ENCODE peak calls at places on chromosomes 3 and 15, in six cellular contexts. Q, R, D, A, T and Z are unnamed samples. For H3K4me1, the result is how much of the 10 kb centered on the place peaks cover.

GRCh38 chr15:69725210-69725609 is 272.6 kb downstream of the RPLP1 start:
- DNase-seq in Q (no peak), T (no peak), R (no peak), A (no peak), D (no peak), Z (no peak)

GRCh38 chr3:130779031-130779430 is 32.4 kb upstream of the PIK3R4 start:
- DNase-seq in T (no peak), Q (no peak), A (no peak), R (no peak), D (no peak), Z (no peak)

GRCh38 chr15:92510163-92510882 is 116.6 kb downstream of the ST8SIA2 start:
- DNase-seq in Q (no peak), D (peak), T (no peak), A (no peak), R (no peak), Z (peak)

GRCh38 chr3:184443364-184443763 is 63.5 kb downstream of the CHRD start:
- DNase-seq in R (no peak), A (no peak), Q (no peak), D (no peak), T (no peak), Z (no peak)

GRCh38 chr3:126951561-126951960 is 31.4 kb upstream of the PLXNA1 start:
- DNase-seq in Q (no peak), A (peak), D (no peak), R (no peak), T (no peak), Z (no peak)

GRCh38 chr3:27877122-27878011 is 155.2 kb upstream of the EOMES start:
- DNase-seq in T (no peak), A (no peak), R (no peak), D (no peak), Q (no peak), Z (peak)

GRCh38 chr3:147356145-147356908 is 50.0 kb downstream of the ZIC4 start:
- DNase-seq in R (no peak), D (no peak), T (no peak), Q (no peak), A (no peak), Z (no peak)

GRCh38 chr3:21888656-21889055 is 137.6 kb upstream of the ZNF385D start:
- DNase-seq in Q (no peak), A (no peak), D (no peak), R (no peak), T (no peak), Z (no peak)

GRCh38 chr3:65776494-65776893 is 262.2 kb downstream of the MAGI1 start:
- DNase-seq in R (no peak), Q (no peak), A (no peak), D (no peak), T (no peak), Z (no peak)

GRCh38 chr3:155202626-155203025 is 90.9 kb downstream of the STRIT1 start:
- DNase-seq in A (no peak), D (no peak), T (no peak), R (no peak), Q (no peak), Z (no peak)

GRCh38 chr15:77292924-77293558 is 126.9 kb downstream of the PEAK1 start:
- DNase-seq in Q (no peak), T (no peak), R (no peak), A (no peak), D (no peak), Z (no peak)

GRCh38 chr3:196708467-196708866 is 3.6 kb downstream of the CEP19 start:
- DNase-seq in D (no peak), R (no peak), Q (no peak), A (no peak), T (no peak), Z (no peak)

GRCh38 chr3:62876064-62876463 is 848 bp upstream of the CADPS start:
- DNase-seq in T (no peak), A (peak), R (peak), Q (no peak), D (peak), Z (peak)

GRCh38 chr3:29279830-29280229 is 1.0 kb upstream of the RBMS3 start:
- DNase-seq in D (no peak), Q (no peak), R (no peak), T (no peak), A (no peak), Z (no peak)

GRCh38 chr3:48082580-48083187 is 66.5 kb upstream of the MAP4 start:
- DNase-seq in Q (no peak), T (no peak), A (no peak), D (no peak), R (no peak), Z (no peak)

GRCh38 chr15:64690008-64690407 is 85.4 kb downstream of the RBPMS2 start:
- DNase-seq in T (no peak), D (no peak), Q (no peak), A (no peak), R (no peak), Z (no peak)

GRCh38 chr3:137714551-137714950 is 49.6 kb upstream of the SOX14 start:
- DNase-seq in A (no peak), R (no peak), Q (no peak), T (no peak), D (no peak), Z (no peak)

GRCh38 chr3:171757377-171758034 is 52.8 kb downstream of the PLD1 start:
- DNase-seq in R (no peak), T (no peak), D (no peak), A (no peak), Q (no peak), Z (no peak)

GRCh38 chr3:8482960-8483665 is 18.5 kb upstream of the LMCD1 start:
- DNase-seq in A (no peak), R (no peak), T (peak), Q (no peak), D (no peak), Z (no peak)

GRCh38 chr3:24110051-24110450 is 165.0 kb downstream of the NR1D2 start:
- DNase-seq in Q (no peak), A (no peak), D (no peak), R (no peak), T (no peak), Z (no peak)

GRCh38 chr15:72098076-72098475 is 19.9 kb downstream of the MYO9A start:
- DNase-seq in R (no peak), A (no peak), Q (no peak), D (no peak), T (no peak), Z (no peak)

GRCh38 chr3:133136114-133137041 is 98.2 kb downstream of the TMEM108 start:
- DNase-seq in D (no peak), T (no peak), Q (no peak), A (no peak), R (no peak), Z (no peak)

GRCh38 chr15:28167042-28167441 is 67.9 kb upstream of the OCA2 start:
- DNase-seq in Q (no peak), R (no peak), D (no peak), A (no peak), T (no peak), Z (no peak)

GRCh38 chr15:82810061-82810862 is 834 bp downstream of the WHAMM start:
- DNase-seq in D (peak), Q (no peak), R (peak), A (peak), T (no peak), Z (no peak)

GRCh38 chr15:70806992-70807712 is 43.8 kb upstream of the UACA start:
- DNase-seq in R (no peak), A (peak), T (no peak), Q (peak), D (no peak), Z (no peak)

GRCh38 chr15:31278056-31278445 is 48.6 kb upstream of the KLF13 start:
- DNase-seq in Q (no peak), D (no peak), A (no peak), R (peak), T (peak), Z (no peak)

GRCh38 chr3:65210026-65210814 is 522.4 kb upstream of the ADAMTS9 start:
- DNase-seq in Q (no peak), A (no peak), T (no peak), R (no peak), D (no peak), Z (no peak)

GRCh38 chr3:8607285-8608040 is 37.1 kb downstream of the SSUH2 start:
- DNase-seq in Q (no peak), T (no peak), D (peak), R (peak), A (no peak), Z (peak)

GRCh38 chr3:141412936-141413354 is 44.6 kb downstream of the ZBTB38 start:
- DNase-seq in Q (peak), D (no peak), R (no peak), T (peak), A (peak), Z (no peak)

GRCh38 chr3:141410861-141411771 is 42.8 kb downstream of the ZBTB38 start:
- DNase-seq in Q (no peak), R (no peak), A (no peak), D (no peak), T (no peak), Z (no peak)

GRCh38 chr3:141413387-141414140 is 45.3 kb downstream of the ZBTB38 start:
- DNase-seq in T (no peak), A (no peak), D (no peak), R (no peak), Q (no peak), Z (no peak)

GRCh38 chr3:141410408-141410807 is 42.1 kb downstream of the ZBTB38 start:
- DNase-seq in D (no peak), T (no peak), Q (no peak), R (no peak), A (no peak), Z (no peak)

GRCh38 chr3:141412087-141412935 is 44.0 kb downstream of the ZBTB38 start:
- DNase-seq in A (no peak), Q (peak), R (no peak), T (no peak), D (no peak), Z (no peak)
- H3K4me1 ChIP-seq in A (half or more), Q (half or more), R (under half), T (half or more), D (under half), Z (under half)

GRCh38 chr3:32398531-32398930 is 6.9 kb downstream of the CMTM7 start:
- DNase-seq in T (no peak), R (no peak), D (no peak), A (peak), Q (no peak), Z (no peak)
- H3K4me1 ChIP-seq in T (under half), R (under half), D (under half), A (half or more), Q (under half), Z (under half)

GRCh38 chr15:62889141-62889661 is 153.3 kb upstream of the TPM1 start:
- DNase-seq in Q (no peak), R (no peak), D (no peak), A (no peak), T (no peak), Z (no peak)

GRCh38 chr15:62883938-62884479 is 158.5 kb upstream of the TPM1 start:
- DNase-seq in D (no peak), Q (no peak), T (no peak), R (no peak), A (no peak), Z (no peak)

GRCh38 chr15:62887113-62887570 is 155.4 kb upstream of the TPM1 start:
- DNase-seq in T (no peak), R (no peak), Q (no peak), D (no peak), A (no peak), Z (no peak)

GRCh38 chr15:62888628-62889027 is 153.9 kb upstream of the TPM1 start:
- DNase-seq in R (no peak), D (no peak), A (no peak), Q (no peak), T (no peak), Z (no peak)

DNA sequence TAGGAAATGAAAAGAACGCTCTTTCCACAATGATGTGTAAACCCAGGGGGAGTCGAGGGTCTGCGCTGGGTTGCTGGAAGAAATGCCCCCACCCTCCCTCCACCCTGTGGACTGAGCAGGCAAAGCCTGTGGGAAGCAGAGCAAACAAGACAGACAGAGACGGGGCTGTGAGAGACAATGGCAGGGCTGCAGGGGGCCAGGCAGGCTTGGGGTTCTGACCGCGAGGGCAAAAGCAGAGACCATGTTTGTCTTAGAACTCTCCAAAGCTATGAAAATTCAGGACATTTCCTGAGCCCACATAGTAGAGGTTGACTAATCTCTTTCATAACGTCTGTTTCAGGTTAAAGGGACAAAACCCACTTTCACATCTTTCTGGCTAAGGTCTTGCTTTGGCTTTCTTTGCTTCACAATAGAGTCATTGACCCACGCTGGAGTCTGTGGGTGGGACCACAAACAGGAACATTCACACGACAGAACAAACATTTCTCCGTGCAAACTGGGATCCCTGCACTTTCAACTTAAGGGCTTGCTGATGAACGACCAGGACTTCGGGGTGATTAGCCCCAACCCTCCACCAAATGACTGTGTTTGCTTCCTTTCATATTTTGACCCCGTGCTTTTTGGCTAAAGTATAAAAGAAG is 156.0 kb upstream of the TPM1 start:
- DNase-seq in D (peak), T (no peak), Q (no peak), A (no peak), R (no peak), Z (peak)
- H3K4me1 ChIP-seq in D (under half), T (under half), Q (under half), A (under half), R (under half), Z (under half)

DNA sequence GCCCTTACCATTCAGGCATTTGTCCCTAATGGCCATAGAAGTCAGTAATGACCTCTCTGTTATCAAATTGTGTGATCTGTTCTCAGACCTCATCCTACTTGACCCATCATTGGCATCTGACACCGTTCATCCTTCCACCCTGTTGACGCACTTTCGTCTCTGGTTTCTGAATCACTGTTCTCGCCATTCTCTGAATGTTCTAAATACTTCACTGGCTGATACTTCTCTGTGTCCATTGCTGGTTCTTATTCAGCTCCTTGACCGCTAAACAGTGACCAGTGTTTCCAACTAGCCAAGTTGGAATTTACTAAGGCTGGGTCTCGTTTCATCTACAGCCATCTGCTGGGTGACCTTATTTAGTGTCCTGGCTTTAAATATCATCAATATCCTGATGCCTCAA is 2.2 kb downstream of the ACAD9 start:
- DNase-seq in R (no peak), D (no peak), Q (no peak), A (no peak), T (no peak), Z (no peak)
- H3K4me1 ChIP-seq in R (under half), D (under half), Q (under half), A (under half), T (half or more), Z (under half)

GRCh38 chr3:119630562-119631329 is 29.6 kb downstream of the POPDC2 start:
- DNase-seq in Q (no peak), R (no peak), D (no peak), A (no peak), T (no peak), Z (no peak)

GRCh38 chr3:119628816-119629445 is 31.2 kb downstream of the PLA1A start:
- DNase-seq in A (no peak), R (no peak), Q (no peak), D (no peak), T (no peak), Z (no peak)

GRCh38 chr3:119630119-119630518 is 30.3 kb downstream of the POPDC2 start:
- DNase-seq in Q (no peak), A (no peak), R (no peak), D (no peak), T (no peak), Z (no peak)

GRCh38 chr3:119632829-119633228 is 27.6 kb downstream of the POPDC2 start:
- DNase-seq in Q (no peak), D (no peak), R (no peak), T (no peak), A (no peak), Z (no peak)

GRCh38 chr3:119631529-119631928 is 28.9 kb downstream of the POPDC2 start:
- DNase-seq in D (no peak), T (no peak), A (no peak), R (no peak), Q (no peak), Z (no peak)
- H3K4me1 ChIP-seq in D (under half), T (under half), A (half or more), R (under half), Q (under half), Z (under half)

DNA sequence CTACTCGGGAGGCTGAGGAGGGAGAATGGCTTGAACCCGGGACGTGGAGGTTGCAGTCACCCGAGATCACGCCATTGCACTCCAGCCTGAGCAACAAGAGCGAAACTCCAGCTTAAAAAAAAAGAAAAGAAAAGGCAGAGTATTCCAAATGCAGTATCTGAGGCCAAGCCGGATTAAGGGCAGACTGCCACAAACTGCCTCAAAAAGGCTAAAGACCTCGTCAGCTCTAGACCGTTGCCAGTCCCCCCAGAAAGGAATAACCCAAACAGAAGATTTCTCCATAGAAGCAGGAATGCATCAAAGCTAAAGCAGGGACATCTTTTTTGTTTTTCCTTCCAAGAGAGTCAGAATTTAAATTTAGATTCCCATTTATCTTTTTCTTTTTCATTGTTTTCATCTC is 72.9 kb downstream of the TM4SF4 start:
- DNase-seq in T (peak), R (no peak), A (no peak), D (no peak), Q (no peak), Z (no peak)
- H3K4me1 ChIP-seq in T (under half), R (under half), A (under half), D (under half), Q (under half), Z (under half)

GRCh38 chr3:174191895-174192294 is 667.2 kb upstream of the NAALADL2 start:
- DNase-seq in Q (no peak), T (no peak), A (no peak), R (no peak), D (no peak), Z (no peak)
- H3K4me1 ChIP-seq in Q (under half), T (under half), A (under half), R (under half), D (under half), Z (under half)